ENCODE peak calls at places on chromosomes 5 and 9, in ten cellular contexts. E is stomach, J is spleen, Z is suprapubic skin, U is GM12878, L is K562, V is sigmoid colon, T is H1, M is HCT116, R is transverse colon. Y is an unnamed sample.

GRCh38 chr9:88786291-88787054 is 204.8 kb upstream of the S1PR3 start:
- DNase-seq in L (no peak), V (no peak), J (no peak), M (no peak), Z (no peak), R (no peak), T (peak), E (no peak), U (no peak), Y (no peak)

GRCh38 chr5:9833871-9834270 is 203.7 kb upstream of the TAS2R1 start:
- DNase-seq in U (no peak), J (no peak), T (peak), Z (no peak), L (no peak), M (no peak), V (no peak), R (no peak), E (no peak), Y (no peak)

GRCh38 chr5:110072646-110073045 is 382.9 kb downstream of the MAN2A1 start:
- DNase-seq in R (no peak), U (no peak), T (no peak), V (no peak), E (no peak), M (no peak), Z (no peak), J (no peak), L (no peak), Y (no peak)

GRCh38 chr5:22678886-22679285 is 174.3 kb downstream of the CDH12 start:
- DNase-seq in E (no peak), T (no peak), M (no peak), U (no peak), Z (no peak), J (no peak), L (no peak), R (no peak), V (no peak), Y (no peak)

GRCh38 chr9:76158713-76159112 is 235.5 kb downstream of the RFK start:
- DNase-seq in U (no peak), V (no peak), Z (no peak), R (no peak), L (no peak), M (no peak), T (no peak), J (no peak), E (no peak), Y (no peak)

GRCh38 chr9:95246547-95246946 is 71.0 kb downstream of the FANCC start:
- DNase-seq in T (no peak), U (no peak), R (no peak), V (no peak), M (no peak), J (no peak), E (no peak), Z (no peak), L (no peak), Y (no peak)

GRCh38 chr9:13862562-13862961 is 451.4 kb downstream of the NFIB start:
- DNase-seq in V (no peak), M (no peak), R (no peak), E (no peak), L (no peak), J (no peak), T (no peak), Z (no peak), U (no peak), Y (no peak)

GRCh38 chr9:72895122-72895521 is 57.7 kb downstream of the ALDH1A1 start:
- DNase-seq in V (no peak), T (no peak), J (no peak), Z (no peak), E (no peak), M (no peak), L (no peak), R (no peak), U (no peak), Y (no peak)

GRCh38 chr9:114235113-114235589 is 79.8 kb downstream of the COL27A1 start:
- DNase-seq in U (no peak), R (no peak), M (no peak), J (no peak), V (no peak), T (no peak), Z (no peak), L (no peak), E (no peak), Y (no peak)

GRCh38 chr5:7078901-7079300 is 317.0 kb upstream of the ADCY2 start:
- DNase-seq in T (peak), V (no peak), Z (no peak), L (no peak), J (no peak), M (no peak), R (no peak), E (no peak), U (no peak), Y (no peak)

GRCh38 chr9:2043243-2043642 is 28.1 kb downstream of the SMARCA2 start:
- DNase-seq in U (no peak), T (no peak), J (no peak), M (no peak), E (no peak), R (no peak), Z (no peak), L (no peak), V (no peak), Y (no peak)

GRCh38 chr9:125763373-125763772 is 16.2 kb downstream of the PBX3 start:
- DNase-seq in R (no peak), Z (no peak), T (no peak), U (no peak), M (no peak), L (peak), J (no peak), V (no peak), E (no peak), Y (no peak)

GRCh38 chr5:149688406-149688805 is 41.7 kb upstream of the PPARGC1B start:
- DNase-seq in T (no peak), V (no peak), Z (no peak), U (no peak), J (no peak), M (no peak), E (no peak), L (no peak), R (no peak), Y (no peak)
- TF ChIP-seq POLR2AphosphoS5 in T (no peak), V (no peak), Z (no peak), U (no peak), J (no peak), M (no peak), E (no peak), L (no peak), R (no peak), Y (no peak)

DNA sequence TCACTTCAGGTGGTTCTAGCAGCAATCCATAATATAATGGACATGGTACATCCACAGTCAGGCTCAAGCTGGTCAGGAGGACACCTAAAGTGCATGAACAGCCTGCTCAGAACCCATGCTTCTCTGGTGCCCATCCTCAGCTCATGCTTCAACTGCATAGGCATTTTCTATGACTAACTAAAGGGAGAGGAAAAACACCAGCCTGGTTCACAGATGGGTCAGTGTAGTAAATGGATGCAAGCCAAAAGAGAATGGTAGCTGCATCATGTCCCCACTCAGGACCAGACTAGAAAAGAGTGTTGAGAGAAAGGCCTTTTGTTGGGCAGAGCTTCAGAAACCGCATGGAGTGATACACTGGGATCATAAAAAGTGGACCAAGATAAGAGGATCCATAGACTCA is 556.6 kb downstream of the TLE1 start:
- DNase-seq in R (no peak), Z (no peak), M (no peak), J (no peak), V (no peak), L (no peak), T (no peak), E (no peak), U (no peak), Y (no peak)
- H3K4me3 ChIP-seq in R (no peak), Z (no peak), M (no peak), J (no peak), V (no peak), L (no peak), T (no peak), E (no peak), U (no peak), Y (no peak)

GRCh38 chr9:121298689-121299112 is 30.7 kb downstream of the GSN start:
- DNase-seq in T (no peak), U (no peak), R (no peak), E (no peak), L (no peak), M (no peak), J (no peak), Z (peak), V (peak), Y (no peak)

GRCh38 chr9:121300283-121301119 is 32.5 kb downstream of the GSN start:
- DNase-seq in E (no peak), R (no peak), L (no peak), Z (peak), V (peak), T (no peak), U (no peak), J (peak), M (no peak), Y (no peak)

GRCh38 chr9:121298016-121298538 is 30.1 kb downstream of the GSN start:
- DNase-seq in L (no peak), T (no peak), J (no peak), Z (peak), V (no peak), U (no peak), E (no peak), M (no peak), R (no peak), Y (no peak)

GRCh38 chr9:121299125-121299466 is 31.1 kb downstream of the GSN start:
- DNase-seq in Z (peak), L (no peak), U (no peak), T (peak), V (peak), M (no peak), R (no peak), E (no peak), J (no peak), Y (no peak)

DNA sequence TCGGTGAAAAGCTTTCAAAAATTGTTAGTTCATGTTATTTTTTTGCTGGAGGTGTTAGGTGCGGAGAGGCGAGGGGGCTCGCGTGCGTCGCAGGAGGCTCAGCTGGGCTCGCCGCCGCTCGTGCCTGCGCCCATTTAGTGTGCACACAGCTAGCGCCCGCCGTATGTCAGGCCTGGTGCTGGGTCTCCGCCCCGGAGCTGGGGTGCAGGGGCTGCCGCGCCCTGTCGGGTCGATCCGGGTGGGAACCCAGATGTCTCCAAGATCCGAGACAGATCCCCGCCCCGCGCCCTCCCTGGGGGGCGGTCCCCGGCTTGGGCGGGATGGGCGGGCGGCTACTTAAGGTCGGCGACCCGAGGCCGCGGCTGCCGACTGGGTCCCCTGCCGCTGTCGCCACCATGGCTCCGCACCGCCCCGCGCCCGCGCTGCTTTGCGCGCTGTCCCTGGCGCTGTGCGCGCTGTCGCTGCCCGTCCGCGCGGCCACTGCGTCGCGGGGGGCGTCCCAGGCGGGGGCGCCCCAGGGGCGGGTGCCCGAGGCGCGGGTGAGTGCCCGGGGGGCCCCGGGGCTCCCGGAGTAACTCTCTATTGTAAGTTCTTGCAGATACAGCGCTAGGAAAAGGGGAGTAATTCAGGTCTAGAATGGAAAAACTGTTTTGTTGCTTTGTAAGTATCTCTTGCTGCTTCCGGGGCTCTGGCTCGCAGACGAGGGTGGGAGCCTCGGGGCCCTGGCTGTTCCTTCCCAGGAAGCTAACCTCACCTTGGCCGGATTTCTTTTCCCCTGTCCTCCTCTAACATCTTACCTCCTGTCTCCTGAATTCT is 31.7 kb downstream of the GSN start:
- DNase-seq in L (no peak), M (no peak), Z (peak), E (peak), T (peak), R (peak), V (peak), U (no peak), J (peak), Y (no peak)
- TF ChIP-seq POLR2A in L (no peak), M (peak), Z (peak), E (no peak), T (no peak), R (peak), V (peak), U (peak), J (no peak), Y (peak)

DNA sequence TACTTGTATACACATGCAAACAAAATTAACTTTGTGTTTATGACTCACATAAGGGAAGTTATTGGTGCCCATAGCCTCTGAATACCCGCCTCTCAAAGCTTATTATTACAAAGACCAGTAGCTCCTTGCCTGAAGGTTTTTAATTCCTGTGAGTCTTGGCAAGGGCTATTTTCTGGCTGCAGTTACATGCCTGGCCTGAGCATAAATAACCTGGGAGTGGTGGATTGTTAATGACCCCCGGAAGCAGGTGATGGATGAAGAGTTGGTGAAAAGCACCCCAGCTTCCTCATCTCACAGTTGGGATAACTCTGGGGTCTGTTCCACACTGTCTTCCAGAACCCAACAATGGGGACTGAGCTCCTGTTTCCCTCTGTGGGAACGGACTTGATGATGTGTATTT is 594.5 kb downstream of the PDE4D start:
- DNase-seq in J (no peak), Z (no peak), M (no peak), E (no peak), T (no peak), R (no peak), V (no peak), U (no peak), L (no peak), Y (no peak)
- TF ChIP-seq POLR2AphosphoS5 in J (no peak), Z (no peak), M (no peak), E (no peak), T (no peak), R (no peak), V (no peak), U (no peak), L (no peak), Y (peak)

GRCh38 chr5:149550267-149550582 is 1.0 kb downstream of the CSNK1A1 start:
- DNase-seq in U (no peak), V (no peak), E (no peak), R (no peak), J (no peak), T (no peak), Z (no peak), M (no peak), L (no peak), Y (no peak)
- H3K4me3 ChIP-seq in U (peak), V (peak), E (peak), R (peak), J (peak), T (peak), Z (peak), M (peak), L (peak), Y (peak)

GRCh38 chr9:107793541-107793940 is 304.0 kb upstream of the KLF4 start:
- DNase-seq in Z (no peak), L (no peak), E (no peak), R (no peak), J (no peak), T (no peak), M (no peak), U (no peak), V (no peak), Y (no peak)
- TF ChIP-seq POLR2A in Z (no peak), L (no peak), E (no peak), R (no peak), J (no peak), T (no peak), M (no peak), U (no peak), V (no peak), Y (no peak)